ENCODE peak calls at places on chromosomes 2 and 18, in ten cellular contexts. E, T, F, D, Y, V, P, Q, Z and X are unnamed samples.
A peak's percentile ranks its signal among the peaks of the same experiment; 100 is the strongest.

GRCh38 chr2:183105402-183106134 is 18.7 kb upstream of the NUP35 start:
- DNase-seq in E (peak; percentile 42), T (no peak), F (no peak), D (no peak), Y (no peak), V (no peak), P (no peak), Q (no peak), Z (no peak), X (no peak)

GRCh38 chr2:9803023-9803805 is 40.1 kb upstream of the TAF1B start:
- DNase-seq in E (no peak), T (peak; percentile 49), F (no peak), D (no peak), Y (no peak), V (no peak), P (peak; percentile 94), Q (no peak), Z (no peak), X (no peak)

GRCh38 chr18:63758616-63759015 is 16.6 kb upstream of the SERPINB7 start:
- DNase-seq in E (no peak), T (no peak), F (no peak), D (no peak), Y (no peak), V (no peak), P (no peak), Q (no peak), Z (no peak), X (no peak)

GRCh38 chr2:15912203-15912602 is 28.1 kb upstream of the MYCN start:
- DNase-seq in E (no peak), T (no peak), F (no peak), D (no peak), Y (no peak), V (no peak), P (peak; percentile 20), Q (peak; percentile 76), Z (peak; percentile 56), X (peak; percentile 31)

GRCh38 chr2:88437010-88437409 is 15.5 kb downstream of the FOXI3 start:
- DNase-seq in E (no peak), T (no peak), F (no peak), D (no peak), Y (no peak), V (no peak), P (no peak), Q (no peak), Z (no peak), X (no peak)

GRCh38 chr2:216344206-216344957 is 27.9 kb downstream of the MARCHF4 start:
- DNase-seq in E (no peak), T (no peak), F (no peak), D (no peak), Y (no peak), V (no peak), P (no peak), Q (no peak), Z (no peak), X (no peak)

GRCh38 chr2:16747706-16748105 is 82.1 kb upstream of the CYRIA start:
- DNase-seq in E (no peak), T (no peak), F (no peak), D (no peak), Y (no peak), V (no peak), P (no peak), Q (no peak), Z (no peak), X (no peak)

GRCh38 chr2:1728821-1729220 is 15.5 kb downstream of the PXDN start:
- DNase-seq in E (no peak), T (peak; percentile 67), F (no peak), D (no peak), Y (no peak), V (peak; percentile 66), P (peak; percentile 40), Q (peak; percentile 37), Z (peak; percentile 16), X (peak; percentile 62)

GRCh38 chr2:40448476-40449079 is 3.3 kb downstream of the SLC8A1 start:
- DNase-seq in E (no peak), T (peak; percentile 52), F (peak; percentile 53), D (no peak), Y (peak; percentile 68), V (peak; percentile 26), P (no peak), Q (no peak), Z (no peak), X (no peak)

GRCh38 chr2:96093528-96093927 is 22.8 kb downstream of the ADRA2B start:
- DNase-seq in E (no peak), T (no peak), F (no peak), D (no peak), Y (no peak), V (no peak), P (no peak), Q (no peak), Z (no peak), X (no peak)

GRCh38 chr2:224948859-224949258 is 93.4 kb downstream of the DOCK10 start:
- DNase-seq in E (peak; percentile 71), T (no peak), F (peak; percentile 88), D (no peak), Y (no peak), V (no peak), P (peak; percentile 47), Q (no peak), Z (no peak), X (no peak)

GRCh38 chr2:239116456-239117246 is 268.8 kb downstream of the TWIST2 start:
- DNase-seq in E (no peak), T (no peak), F (no peak), D (no peak), Y (no peak), V (no peak), P (no peak), Q (no peak), Z (no peak), X (no peak)

GRCh38 chr2:190637331-190637734 is 11.6 kb upstream of the NAB1 start:
- DNase-seq in E (peak; percentile 69), T (no peak), F (peak; percentile 25), D (no peak), Y (peak; percentile 10), V (no peak), P (no peak), Q (no peak), Z (no peak), X (no peak)

GRCh38 chr2:169002151-169002738 is 28.9 kb downstream of the ABCB11 start:
- DNase-seq in E (no peak), T (no peak), F (no peak), D (no peak), Y (no peak), V (no peak), P (no peak), Q (no peak), Z (no peak), X (no peak)

GRCh38 chr18:9869713-9870430 is 15.9 kb upstream of the TXNDC2 start:
- DNase-seq in E (peak; percentile 89), T (no peak), F (peak; percentile 98), D (no peak), Y (peak; percentile 13), V (no peak), P (peak; percentile 59), Q (no peak), Z (no peak), X (no peak)

GRCh38 chr2:105294844-105295481 is 34.6 kb downstream of the TGFBRAP1 start:
- DNase-seq in E (peak; percentile 41), T (peak; percentile 87), F (peak; percentile 64), D (peak; percentile 72), Y (peak; percentile 39), V (peak; percentile 73), P (peak; percentile 45), Q (peak; percentile 42), Z (no peak), X (peak; percentile 74)

GRCh38 chr2:241161646-241162281 is 11.5 kb downstream of the PPP1R7 start:
- DNase-seq in E (peak; percentile 92), T (no peak), F (peak; percentile 60), D (no peak), Y (no peak), V (no peak), P (peak; percentile 48), Q (peak; percentile 77), Z (peak; percentile 89), X (no peak)

GRCh38 chr2:235669983-235670962 is 176.4 kb downstream of the AGAP1 start:
- DNase-seq in E (peak; percentile 79), T (peak; percentile 92), F (no peak), D (peak; percentile 51), Y (no peak), V (peak; percentile 72), P (peak; percentile 43), Q (peak; percentile 57), Z (peak; percentile 68), X (peak; percentile 76)

DNA sequence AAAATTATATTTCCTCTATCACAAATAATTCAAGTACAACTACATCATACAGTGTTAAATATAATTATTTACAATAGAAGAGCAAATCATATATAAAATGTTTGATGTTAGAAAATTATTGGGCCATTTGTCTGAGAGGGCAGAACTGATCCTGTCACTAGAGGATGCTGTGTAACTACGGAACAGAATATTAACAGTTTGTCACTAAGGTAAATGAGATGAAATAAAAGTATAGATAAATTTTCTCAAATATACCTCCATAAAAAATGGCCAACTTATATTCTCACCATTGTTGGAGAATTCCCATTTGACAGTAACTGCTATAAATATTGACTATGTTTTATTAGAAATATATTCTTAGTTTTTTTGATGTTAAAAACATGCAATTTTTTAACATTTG is 1067.4 kb upstream of the DDX18 start:
- DNase-seq in E (no peak), T (no peak), F (no peak), D (no peak), Y (no peak), V (no peak), P (no peak), Q (no peak), Z (no peak), X (no peak)
- TF ChIP-seq CTCF in E (no peak), T (peak; percentile 57), F (peak; percentile 15), D (peak; percentile 64), Y (peak; percentile 35), V (peak; percentile 24), P (no peak), Q (no peak), Z (no peak), X (peak; percentile 53)

GRCh38 chr2:179129574-179130238 is 79.8 kb upstream of the CCDC141 start:
- DNase-seq in E (no peak), T (peak; percentile 5), F (peak; percentile 21), D (no peak), Y (peak; percentile 42), V (no peak), P (peak; percentile 5), Q (no peak), Z (no peak), X (no peak)
- TF ChIP-seq CTCF in E (peak; percentile 52), T (peak; percentile 74), F (peak; percentile 65), D (peak; percentile 67), Y (peak; percentile 97), V (peak; percentile 44), P (peak; percentile 55), Q (peak; percentile 64), Z (peak; percentile 64), X (peak; percentile 67)

DNA sequence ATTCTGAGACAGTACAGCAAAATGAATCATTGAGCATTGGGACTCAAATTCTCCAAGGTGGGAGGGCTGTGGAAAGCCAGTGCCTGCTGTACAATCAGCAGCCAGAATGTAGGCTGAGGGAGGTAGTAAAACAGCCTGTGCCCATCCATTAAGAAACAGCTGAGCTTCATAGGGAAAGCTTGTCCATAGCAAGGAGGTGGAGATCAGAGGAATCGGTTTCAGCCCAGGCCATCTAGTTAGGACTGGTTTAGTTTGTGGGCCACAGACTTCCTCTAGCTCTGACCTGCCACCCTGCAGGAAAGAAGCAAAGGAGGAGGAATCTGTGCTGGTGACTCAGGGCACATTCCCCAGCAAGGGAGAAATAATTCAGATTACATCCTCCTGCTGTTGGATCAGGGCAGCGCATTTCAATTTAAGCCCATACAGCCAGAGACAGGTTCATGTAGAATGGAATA is 333.4 kb downstream of the SETBP1 start:
- DNase-seq in E (peak; percentile 83), T (peak; percentile 32), F (no peak), D (no peak), Y (no peak), V (no peak), P (peak; percentile 19), Q (no peak), Z (peak; percentile 45), X (no peak)
- TF ChIP-seq CTCF in E (peak; percentile 43), T (peak; percentile 16), F (no peak), D (peak; percentile 17), Y (no peak), V (no peak), P (no peak), Q (peak; percentile 63), Z (no peak), X (peak; percentile 47)

GRCh38 chr2:133641497-133641896 is 73.2 kb upstream of the NCKAP5 start:
- DNase-seq in E (no peak), T (peak; percentile 16), F (peak; percentile 4), D (no peak), Y (no peak), V (no peak), P (peak; percentile 9), Q (no peak), Z (no peak), X (no peak)
- TF ChIP-seq CTCF in E (no peak), T (peak; percentile 11), F (no peak), D (no peak), Y (no peak), V (no peak), P (no peak), Q (no peak), Z (no peak), X (peak; percentile 35)